ENCODE peak calls at places on chromosomes 1 and 21, in seven cellular contexts. I is BJ, G is AG09309, E is fibroblast of lung, C is BE2C, L is NB4, F is fibroblast of mammary gland. J is an unnamed sample.

GRCh38 chr1:201904579-201904978 is 15.9 kb downstream of the SHISA4 start:
- DNase-seq in G (peak), E (peak), I (peak), L (no peak), F (peak), C (no peak), J (no peak)

GRCh38 chr1:193589597-193590040 is 403.2 kb upstream of the B3GALT2 start:
- DNase-seq in G (no peak), F (peak), I (peak), C (no peak), E (peak), L (no peak), J (no peak)

GRCh38 chr1:10598088-10598712 is 123.5 kb downstream of the PEX14 start:
- DNase-seq in L (peak), E (no peak), F (no peak), G (no peak), C (peak), I (no peak), J (no peak)

GRCh38 chr1:33429846-33430750 is 797 bp downstream of the PHC2 start:
- DNase-seq in I (no peak), F (no peak), E (no peak), L (peak), C (peak), G (no peak), J (no peak)

GRCh38 chr1:27650527-27651175 is 15.7 kb upstream of the FGR start:
- DNase-seq in G (no peak), L (peak), E (peak), F (peak), I (peak), C (no peak), J (no peak)

GRCh38 chr1:97500696-97501297 is 420.0 kb downstream of the DPYD start:
- DNase-seq in E (peak), F (no peak), G (no peak), C (no peak), L (no peak), I (no peak), J (no peak)

GRCh38 chr1:35650416-35650815 is 9.1 kb upstream of the PSMB2 start:
- DNase-seq in L (no peak), I (no peak), G (no peak), F (no peak), E (no peak), C (no peak), J (no peak)

GRCh38 chr21:16535100-16535418 is 805.3 kb downstream of the USP25 start:
- DNase-seq in E (peak), C (peak), F (peak), L (no peak), G (peak), I (no peak), J (no peak)

GRCh38 chr1:221392453-221392852 is 349.4 kb downstream of the DUSP10 start:
- DNase-seq in C (no peak), G (peak), F (peak), E (peak), I (peak), L (no peak), J (no peak)

GRCh38 chr1:109272831-109273547 is 10.0 kb downstream of the PSRC1 start:
- DNase-seq in F (no peak), C (peak), E (no peak), L (no peak), G (no peak), I (no peak), J (no peak)

GRCh38 chr21:36584980-36585940 is 105.3 kb upstream of the CLDN14 start:
- DNase-seq in F (no peak), L (peak), I (no peak), E (no peak), G (no peak), C (no peak), J (peak)

GRCh38 chr21:35909456-35910178 is 150.7 kb downstream of the SETD4 start:
- DNase-seq in G (no peak), C (no peak), F (no peak), E (peak), L (no peak), I (no peak), J (no peak)

GRCh38 chr1:161198877-161199431 is at the start of gene ADAMTS4:
- DNase-seq in E (peak), I (no peak), G (peak), L (no peak), C (no peak), F (peak), J (no peak)

GRCh38 chr1:37764888-37765441 is at the start of gene EPHA10:
- DNase-seq in I (no peak), C (peak), F (no peak), G (no peak), E (no peak), L (no peak), J (no peak)

GRCh38 chr1:107525146-107525545 is 384.3 kb downstream of the NTNG1 start:
- DNase-seq in L (peak), E (no peak), G (no peak), F (no peak), C (no peak), I (no peak), J (no peak)

GRCh38 chr1:27906764-27907163 is 28.0 kb upstream of the SMPDL3B start:
- DNase-seq in G (no peak), I (no peak), L (no peak), E (peak), F (no peak), C (no peak), J (no peak)

GRCh38 chr21:36841866-36842265 is 124.6 kb downstream of the HLCS start:
- DNase-seq in C (no peak), G (no peak), F (no peak), E (no peak), L (no peak), I (no peak), J (no peak)

GRCh38 chr1:169484107-169484506 is 1.6 kb downstream of the SLC19A2 start:
- DNase-seq in L (no peak), I (no peak), C (no peak), G (no peak), E (no peak), F (peak), J (no peak)

GRCh38 chr1:14866841-14867626 is 268.5 kb downstream of the KAZN start:
- DNase-seq in E (no peak), I (no peak), F (no peak), L (peak), G (no peak), C (no peak), J (no peak)

GRCh38 chr1:220791287-220791686 is 4.6 kb downstream of the MTARC1 start:
- DNase-seq in L (no peak), I (no peak), E (no peak), C (peak), G (no peak), F (no peak), J (no peak)

GRCh38 chr1:201000391-201000790 is 23.1 kb downstream of the KIF21B start:
- DNase-seq in I (no peak), F (no peak), C (no peak), L (no peak), G (no peak), E (no peak), J (no peak)

GRCh38 chr1:67980028-67980427 is 70.4 kb downstream of the DIRAS3 start:
- DNase-seq in C (no peak), G (no peak), F (peak), L (no peak), E (no peak), I (no peak), J (no peak)

GRCh38 chr1:21072721-21073120 is 104.0 kb downstream of the EIF4G3 start:
- DNase-seq in G (peak), L (no peak), E (peak), I (no peak), F (peak), C (no peak), J (no peak)

GRCh38 chr1:66370462-66370907 is 163.5 kb upstream of the SGIP1 start:
- DNase-seq in F (no peak), L (no peak), E (no peak), C (no peak), I (no peak), G (no peak), J (no peak)

GRCh38 chr21:43369596-43370090 is 57.3 kb downstream of the SIK1 start:
- DNase-seq in E (no peak), C (no peak), I (no peak), F (no peak), L (no peak), G (no peak), J (no peak)

GRCh38 chr1:66291047-66291864 is 242.7 kb upstream of the SGIP1 start:
- DNase-seq in E (no peak), G (no peak), L (no peak), I (no peak), F (no peak), C (no peak), J (no peak)

GRCh38 chr1:192491804-192492554 is 83.6 kb upstream of the RGS1 start:
- DNase-seq in I (no peak), F (peak), C (no peak), L (no peak), G (no peak), E (peak), J (no peak)

GRCh38 chr1:64047549-64047969 is 155.9 kb upstream of the UBE2U start:
- DNase-seq in F (no peak), I (no peak), G (no peak), L (no peak), C (no peak), E (no peak), J (no peak)

GRCh38 chr1:20742671-20743070 is 10.2 kb upstream of the SH2D5 start:
- DNase-seq in G (no peak), L (no peak), I (no peak), F (peak), E (no peak), C (no peak), J (no peak)

GRCh38 chr21:36454706-36455105 is 25.2 kb downstream of the CLDN14 start:
- DNase-seq in G (no peak), C (no peak), E (no peak), I (no peak), L (no peak), F (no peak), J (no peak)

GRCh38 chr21:24895885-24896734 is 711.2 kb downstream of the MRPL39 start:
- DNase-seq in G (no peak), E (peak), L (peak), F (peak), C (peak), I (no peak), J (no peak)

GRCh38 chr1:39272027-39272790 is 67.7 kb downstream of the MACF1 start:
- DNase-seq in E (peak), L (no peak), C (peak), G (no peak), F (peak), I (no peak), J (peak)

GRCh38 chr1:200899451-200899915 is 4.8 kb downstream of the INAVA start:
- DNase-seq in I (no peak), G (no peak), L (peak), E (no peak), C (no peak), F (no peak), J (no peak)

GRCh38 chr1:209023790-209024189 is 559.7 kb upstream of the CAMK1G start:
- DNase-seq in G (no peak), E (no peak), F (no peak), C (no peak), L (no peak), I (no peak), J (no peak)

GRCh38 chr1:197775282-197776262 is at the start of gene DENND1B:
- DNase-seq in L (peak), C (peak), E (peak), I (no peak), F (peak), G (peak), J (peak)

DNA sequence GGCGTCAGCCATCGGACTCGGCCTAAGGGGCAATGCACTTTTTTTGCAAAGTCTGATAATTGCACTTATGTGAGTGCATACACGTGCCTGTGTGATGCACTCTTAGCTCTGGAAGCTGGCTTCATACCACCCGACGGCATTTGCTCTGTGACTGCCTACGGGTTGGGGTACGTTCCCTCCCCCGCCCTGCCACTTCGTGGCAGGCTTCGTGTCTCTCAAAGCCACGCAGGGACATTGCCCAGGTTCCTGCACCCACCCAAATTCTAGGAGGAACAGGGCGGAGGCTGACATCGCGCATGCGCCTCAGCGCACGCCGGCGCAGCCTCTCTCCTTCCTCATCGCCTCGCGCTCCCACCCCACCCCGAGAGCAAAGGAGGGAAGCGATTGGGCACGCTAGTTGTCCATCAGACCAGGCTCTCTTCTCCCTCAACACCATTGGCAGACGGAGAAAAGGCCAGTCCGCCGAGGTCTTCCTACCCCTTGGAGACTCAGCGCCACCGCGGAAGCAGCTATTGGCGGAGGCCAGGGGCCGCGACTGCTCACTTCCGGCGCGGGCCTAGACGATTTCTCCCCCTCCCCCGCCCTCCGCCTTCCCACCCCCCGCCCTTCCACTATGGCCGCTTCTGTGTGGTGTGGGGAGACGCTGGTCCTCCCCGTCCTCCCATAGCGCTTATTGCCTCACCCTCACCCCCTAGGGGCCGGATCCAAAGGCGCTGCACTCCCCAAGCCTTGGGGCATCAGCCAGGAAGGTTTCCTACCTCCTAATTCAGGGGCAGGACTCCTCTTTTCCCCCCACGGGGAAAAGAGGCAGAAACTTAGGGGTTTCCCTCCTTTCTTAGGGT is at the start of gene INTS3:
- DNase-seq in G (peak), F (peak), I (peak), E (peak), C (peak), L (peak), J (peak)
- TF ChIP-seq CTCF in G (peak), F (no peak), I (peak), E (no peak), C (peak), L (peak), J (no peak)

DNA sequence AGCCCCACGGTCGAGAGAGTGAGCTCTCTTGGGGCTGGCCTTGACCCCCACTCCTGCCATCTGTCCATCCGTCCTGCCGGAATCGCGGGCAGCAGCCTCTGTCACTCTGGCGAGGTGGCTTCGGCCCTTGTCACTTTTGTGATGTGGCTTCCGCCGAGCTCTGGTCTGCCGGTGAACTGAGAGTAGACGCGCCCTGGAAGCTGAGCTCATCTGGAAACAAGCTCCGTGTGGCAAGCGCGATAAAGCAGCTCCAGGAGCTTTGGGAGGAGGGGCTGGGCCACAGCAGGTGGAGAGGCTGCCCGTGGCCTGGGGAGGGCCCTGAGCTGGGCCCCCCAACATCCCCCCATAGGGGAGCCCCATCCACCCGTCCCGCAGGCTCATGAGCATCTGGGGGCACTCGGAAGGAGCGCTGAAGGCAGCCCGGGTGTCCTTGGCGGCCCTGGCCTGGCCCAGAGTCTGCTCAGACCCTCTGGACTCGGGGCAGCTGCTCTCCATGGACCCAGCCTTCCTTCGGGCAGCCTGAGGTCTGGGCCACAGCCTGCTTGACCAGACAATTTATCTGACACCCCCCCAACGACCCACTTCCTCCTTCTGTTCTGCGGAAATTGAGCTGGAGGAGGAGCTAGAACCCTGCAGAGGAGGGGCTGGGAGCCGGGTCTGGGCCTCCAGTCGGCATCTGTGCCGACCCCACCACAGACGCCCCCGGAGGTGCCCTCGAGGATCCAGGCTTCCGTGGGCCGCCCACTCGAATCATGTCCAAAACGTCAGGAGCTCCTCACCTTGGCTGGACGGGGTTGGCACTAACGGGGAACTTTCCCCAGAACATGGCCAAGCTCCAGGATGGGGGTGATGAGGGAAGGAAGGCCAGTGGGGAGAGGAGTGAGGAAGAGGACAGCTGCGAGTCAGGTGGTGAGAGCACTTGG is 59.1 kb downstream of the SLC19A1 start:
- DNase-seq in I (no peak), L (peak), C (no peak), E (no peak), F (no peak), G (no peak), J (no peak)
- H3K4me3 ChIP-seq in I (no peak), L (no peak), C (no peak), E (no peak), F (no peak), G (no peak), J (no peak)

DNA sequence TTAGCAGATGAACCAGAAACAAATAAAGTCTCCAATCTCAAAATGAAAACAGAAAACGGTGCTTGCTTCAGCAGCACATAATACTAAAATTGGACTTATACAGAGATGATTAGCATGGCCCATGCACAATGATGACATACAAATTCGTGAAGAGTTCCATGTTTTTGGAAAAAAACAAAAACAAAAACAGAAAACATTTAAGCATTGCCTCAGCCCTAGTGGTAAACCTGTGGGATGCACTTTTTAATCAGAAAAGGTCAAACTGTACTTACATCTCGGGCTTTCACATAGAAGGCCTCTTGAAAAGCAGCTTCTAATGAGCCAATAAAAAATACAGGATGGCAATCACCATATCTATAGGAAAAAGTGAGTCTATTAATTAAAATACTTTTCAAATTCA is 159.1 kb upstream of the DMRTA2 start:
- DNase-seq in F (no peak), I (no peak), C (no peak), G (no peak), E (no peak), L (no peak), J (no peak)
- TF ChIP-seq CTCF in F (no peak), I (no peak), C (no peak), G (no peak), E (no peak), L (no peak), J (no peak)

GRCh38 chr1:244651956-244652698 is 799 bp upstream of the DESI2 start:
- DNase-seq in E (peak), I (no peak), L (no peak), G (no peak), C (no peak), F (peak), J (no peak)
- H3K4me3 ChIP-seq in E (peak), I (peak), L (peak), G (peak), C (peak), F (peak), J (peak)

DNA sequence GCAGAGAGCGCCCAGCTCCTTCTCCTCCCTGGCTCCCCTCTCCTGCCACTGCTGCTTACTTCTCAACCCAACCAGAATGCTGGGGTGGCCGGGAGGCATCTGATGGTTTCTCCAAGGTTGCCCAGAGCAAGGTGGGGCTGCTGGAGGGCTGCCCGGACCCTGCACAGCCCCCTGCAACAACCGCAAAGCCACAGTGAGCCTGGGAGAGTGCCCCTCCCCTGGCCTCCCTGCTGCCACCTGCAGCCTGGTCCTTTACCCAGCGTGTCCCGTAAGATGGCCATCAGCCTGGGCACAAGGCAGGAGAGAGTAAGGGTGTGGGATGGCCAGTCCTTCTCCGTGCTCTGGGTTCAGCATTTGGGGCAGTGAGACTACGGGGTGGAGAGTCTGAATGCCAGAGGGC is 17.0 kb downstream of the MX2 start:
- DNase-seq in C (no peak), G (no peak), L (no peak), F (no peak), I (no peak), E (no peak), J (no peak)
- TF ChIP-seq CTCF in C (no peak), G (peak), L (no peak), F (no peak), I (no peak), E (no peak), J (no peak)

GRCh38 chr1:12185036-12185435 is 18.2 kb downstream of the TNFRSF1B start:
- DNase-seq in G (no peak), L (peak), E (no peak), F (no peak), C (no peak), I (no peak), J (no peak)

GRCh38 chr1:12184008-12184681 is 17.4 kb downstream of the TNFRSF1B start:
- DNase-seq in L (peak), C (peak), I (no peak), E (peak), F (peak), G (no peak), J (no peak)

GRCh38 chr1:12182410-12182946 is 15.7 kb downstream of the TNFRSF1B start:
- DNase-seq in L (no peak), I (no peak), C (no peak), G (no peak), E (no peak), F (no peak), J (no peak)

GRCh38 chr1:12181568-12181967 is 14.8 kb downstream of the TNFRSF1B start:
- DNase-seq in C (no peak), E (no peak), I (no peak), L (no peak), F (no peak), G (no peak), J (no peak)

DNA sequence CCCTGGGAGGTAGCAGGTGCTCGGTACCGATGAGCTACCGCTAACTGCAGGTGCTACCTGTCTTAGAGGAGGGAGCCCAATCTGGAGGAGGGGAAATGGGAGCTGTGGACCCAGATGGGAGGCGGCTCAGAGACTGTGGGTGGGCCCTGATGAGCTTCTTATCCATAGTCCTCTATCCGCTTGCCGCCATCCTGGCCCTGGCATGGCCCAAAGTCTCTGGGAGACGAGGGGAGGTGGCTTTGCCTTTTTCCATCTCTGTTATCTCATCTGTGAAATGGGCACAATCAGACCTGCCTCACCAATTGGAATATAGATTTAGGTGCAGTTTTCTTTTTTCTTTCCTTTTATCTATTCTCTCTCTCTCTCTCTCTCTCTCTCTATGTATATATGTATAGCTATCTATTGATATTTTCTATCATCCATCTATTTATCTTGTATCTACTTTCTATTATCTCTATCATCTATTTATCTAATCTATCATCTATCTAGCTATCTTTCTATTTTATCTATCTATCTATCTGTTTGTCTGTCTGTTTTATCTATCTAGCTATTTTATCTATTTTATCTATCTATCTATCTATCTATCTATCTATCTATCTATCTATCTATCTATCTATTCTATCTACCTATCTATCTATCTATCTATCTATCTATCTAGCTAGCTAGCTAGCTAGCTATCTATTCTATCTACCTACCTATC is 16.5 kb downstream of the TNFRSF1B start:
- DNase-seq in E (no peak), L (no peak), C (no peak), I (no peak), G (no peak), F (no peak), J (no peak)
- H3K4me3 ChIP-seq in E (no peak), L (no peak), C (no peak), I (no peak), G (no peak), F (no peak), J (no peak)

J was measured in GM12864.